ENCODE peak calls at places on chromosomes 7 and 10, in ten cellular contexts. R is uterus, V is heart right ventricle, Z is hepatocyte, T is mammary epithelial cell, E is left ventricle myocardium inferior, N is cardiac muscle cell, P is NT2/D1, Q is HCT116, U is suprapubic skin. C is an unnamed sample.

GRCh38 chr7:52080493-52080892 is 763.9 kb upstream of the COBL start:
- DNase-seq in R (no peak), Q (no peak), N (no peak), T (no peak), V (no peak), U (no peak), E (no peak), P (no peak), Z (no peak), C (no peak)

GRCh38 chr7:54788664-54789063 is 29.7 kb upstream of the SEC61G start:
- DNase-seq in Q (peak; percentile 95), R (no peak), P (peak; percentile 81), T (peak; percentile 87), N (peak; percentile 87), Z (peak; percentile 87), V (peak; percentile 36), E (no peak), U (no peak), C (peak; percentile 73)

GRCh38 chr10:47026301-47027107 is 115.3 kb downstream of the PTPN20 start:
- DNase-seq in Z (no peak), T (no peak), E (no peak), U (peak; percentile 51), N (no peak), V (no peak), R (peak; percentile 11), Q (no peak), P (no peak), C (no peak)

GRCh38 chr10:77836299-77836820 is 90.2 kb downstream of the DLG5 start:
- DNase-seq in Q (no peak), T (peak; percentile 49), R (no peak), P (no peak), Z (no peak), N (peak; percentile 11), E (peak; percentile 67), U (no peak), V (peak; percentile 72), C (no peak)

GRCh38 chr10:84205049-84205852 is 10.9 kb downstream of the CDHR1 start:
- DNase-seq in R (no peak), P (peak; percentile 38), Z (peak; percentile 72), T (peak; percentile 42), U (peak; percentile 9), N (peak; percentile 53), V (peak; percentile 45), E (peak; percentile 49), Q (peak; percentile 37), C (peak; percentile 83)

GRCh38 chr7:32532086-32532485 is 36.8 kb downstream of the AVL9 start:
- DNase-seq in P (no peak), Z (no peak), R (no peak), V (no peak), N (no peak), Q (no peak), E (no peak), T (no peak), U (no peak), C (no peak)

GRCh38 chr10:80176526-80176925 is 28.8 kb downstream of the ANXA11 start:
- DNase-seq in R (no peak), P (no peak), E (no peak), Z (no peak), T (no peak), Q (no peak), U (no peak), V (no peak), N (no peak), C (no peak)

GRCh38 chr7:36075561-36075960 is 77.5 kb upstream of the EEPD1 start:
- DNase-seq in E (no peak), T (no peak), R (no peak), Z (no peak), U (no peak), V (no peak), N (no peak), P (no peak), Q (no peak), C (no peak)

GRCh38 chr10:686155-686931 is 3.1 kb downstream of the DIP2C start:
- DNase-seq in P (no peak), R (no peak), V (no peak), Z (no peak), Q (no peak), E (no peak), T (no peak), N (no peak), U (no peak), C (no peak)

GRCh38 chr10:681670-682318 is 7.7 kb downstream of the DIP2C start:
- DNase-seq in N (no peak), Q (no peak), E (no peak), Z (no peak), T (no peak), P (no peak), V (no peak), U (no peak), R (no peak), C (no peak)

GRCh38 chr10:682931-683447 is 6.5 kb downstream of the DIP2C start:
- DNase-seq in U (no peak), V (no peak), T (no peak), N (no peak), E (no peak), R (no peak), Z (no peak), P (no peak), Q (no peak), C (peak; percentile 79)

GRCh38 chr10:685613-686012 is 3.9 kb downstream of the DIP2C start:
- DNase-seq in T (no peak), Z (no peak), E (no peak), R (no peak), N (no peak), Q (no peak), V (no peak), P (no peak), U (no peak), C (no peak)

GRCh38 chr10:683448-684071 is 5.9 kb downstream of the DIP2C start:
- DNase-seq in P (no peak), R (peak; percentile 73), E (no peak), Q (peak; percentile 50), U (no peak), Z (peak; percentile 50), N (peak; percentile 25), V (no peak), T (no peak), C (peak; percentile 86)
- H3K4me1 ChIP-seq in P (peaks cover 3% of the 10 kb centered on the region), R (no peaks in the 10 kb centered on the region), E (peaks cover 64% of the 10 kb centered on the region), Q (peaks cover 2% of the 10 kb centered on the region), U (peaks cover 21% of the 10 kb centered on the region), Z (peaks cover 9% of the 10 kb centered on the region), N (peaks cover 7% of the 10 kb centered on the region), V (peaks cover 40% of the 10 kb centered on the region), T (no peaks in the 10 kb centered on the region), C (no peaks in the 10 kb centered on the region)

GRCh38 chr10:79098596-79099015 is 29.8 kb downstream of the ZMIZ1 start:
- DNase-seq in T (no peak), V (no peak), Q (no peak), N (no peak), U (no peak), P (no peak), Z (no peak), R (no peak), E (no peak), C (no peak)
- H3K4me1 ChIP-seq in T (peaks cover 40% of the 10 kb centered on the region), V (peaks cover 98% of the 10 kb centered on the region), Q (peaks cover 22% of the 10 kb centered on the region), N (peaks cover 61% of the 10 kb centered on the region), U (peaks cover 98% of the 10 kb centered on the region), P (peaks cover 33% of the 10 kb centered on the region), Z (peaks cover 50% of the 10 kb centered on the region), R (peaks cover 36% of the 10 kb centered on the region), E (peaks cover 100% of the 10 kb centered on the region), C (peaks cover 94% of the 10 kb centered on the region)

GRCh38 chr10:29860159-29860558 is 199.2 kb downstream of the JCAD start:
- DNase-seq in V (no peak), E (no peak), R (no peak), Z (no peak), U (no peak), T (peak; percentile 87), P (no peak), Q (no peak), N (peak; percentile 19), C (no peak)

GRCh38 chr10:29858352-29859267 is 200.8 kb downstream of the JCAD start:
- DNase-seq in P (peak; percentile 32), E (peak; percentile 65), Q (peak; percentile 36), U (peak; percentile 71), Z (peak; percentile 73), T (peak; percentile 84), V (peak; percentile 65), R (peak; percentile 63), N (peak; percentile 66), C (peak; percentile 31)

GRCh38 chr10:29861811-29862505 is 197.4 kb downstream of the JCAD start:
- DNase-seq in T (peak; percentile 56), E (no peak), R (no peak), P (no peak), N (no peak), Q (no peak), V (no peak), U (no peak), Z (no peak), C (no peak)

GRCh38 chr10:29857843-29858242 is 201.5 kb downstream of the JCAD start:
- DNase-seq in Q (no peak), P (no peak), Z (no peak), V (no peak), T (no peak), N (no peak), U (no peak), E (no peak), R (no peak), C (no peak)

GRCh38 chr10:29859521-29860130 is 199.8 kb downstream of the JCAD start:
- DNase-seq in U (no peak), Z (no peak), N (no peak), R (no peak), P (no peak), T (peak; percentile 85), E (no peak), V (no peak), Q (no peak), C (no peak)
- H3K4me1 ChIP-seq in U (peaks cover 53% of the 10 kb centered on the region), Z (peaks cover 25% of the 10 kb centered on the region), N (peaks cover 17% of the 10 kb centered on the region), R (peaks cover 4% of the 10 kb centered on the region), P (no peaks in the 10 kb centered on the region), T (peaks cover 45% of the 10 kb centered on the region), E (peaks cover 12% of the 10 kb centered on the region), V (no peaks in the 10 kb centered on the region), Q (peaks cover 6% of the 10 kb centered on the region), C (no peaks in the 10 kb centered on the region)

GRCh38 chr7:2104107-2104710 is 128.5 kb downstream of the MAD1L1 start:
- DNase-seq in U (peak; percentile 90), V (peak; percentile 90), Q (peak; percentile 67), T (no peak), Z (peak; percentile 89), E (peak; percentile 87), N (peak; percentile 97), R (peak; percentile 94), P (no peak), C (peak; percentile 99)

GRCh38 chr7:2102375-2102723 is 130.4 kb downstream of the MAD1L1 start:
- DNase-seq in T (no peak), R (no peak), V (no peak), U (no peak), P (no peak), N (no peak), E (no peak), Z (no peak), Q (no peak), C (no peak)

GRCh38 chr7:2103071-2103898 is 129.5 kb downstream of the MAD1L1 start:
- DNase-seq in Q (no peak), V (no peak), P (no peak), E (no peak), Z (no peak), N (no peak), R (no peak), U (no peak), T (no peak), C (no peak)

GRCh38 chr7:2100278-2101205 is 132.2 kb downstream of the MAD1L1 start:
- DNase-seq in P (no peak), N (no peak), U (no peak), V (no peak), E (no peak), Q (no peak), Z (peak; percentile 35), R (no peak), T (no peak), C (peak; percentile 69)

GRCh38 chr7:2101630-2102374 is 130.9 kb downstream of the MAD1L1 start:
- DNase-seq in N (no peak), R (no peak), Z (no peak), Q (no peak), T (no peak), E (no peak), U (no peak), P (no peak), V (no peak), C (no peak)
- H3K4me1 ChIP-seq in N (peaks cover 23% of the 10 kb centered on the region), R (peaks cover 7% of the 10 kb centered on the region), Z (peaks cover 33% of the 10 kb centered on the region), Q (peaks cover 23% of the 10 kb centered on the region), T (peaks cover 13% of the 10 kb centered on the region), E (peaks cover 47% of the 10 kb centered on the region), U (peaks cover 27% of the 10 kb centered on the region), P (peaks cover 41% of the 10 kb centered on the region), V (peaks cover 22% of the 10 kb centered on the region), C (peaks cover 68% of the 10 kb centered on the region)